ENCODE peak calls at places on chromosomes 16 and 17, in five cellular contexts. U, X, Z, I and N are unnamed samples.

GRCh38 chr17:72969293-72969692 is 123.2 kb downstream of the SLC39A11 start:
- DNase-seq in U (no peak), X (no peak), Z (no peak), I (no peak), N (no peak)

GRCh38 chr17:60089097-60089844 is 10.6 kb upstream of the HEATR6 start:
- DNase-seq in U (no peak), X (no peak), Z (no peak), I (no peak), N (no peak)

GRCh38 chr17:28276011-28276410 is 43.0 kb upstream of the TMEM97 start:
- DNase-seq in U (no peak), X (no peak), Z (no peak), I (no peak), N (no peak)

GRCh38 chr17:80855968-80856862 is 135.4 kb upstream of the CHMP6 start:
- DNase-seq in U (no peak), X (peak), Z (peak), I (peak), N (peak)

GRCh38 chr17:66724581-66725341 is 110.2 kb upstream of the CACNG5 start:
- DNase-seq in U (no peak), X (peak), Z (no peak), I (no peak), N (peak)

GRCh38 chr17:77995146-77995852 is 36.8 kb downstream of the TNRC6C start:
- DNase-seq in U (no peak), X (no peak), Z (no peak), I (no peak), N (no peak)

GRCh38 chr16:64629622-64630021 is 492.2 kb downstream of the CDH11 start:
- DNase-seq in U (no peak), X (peak), Z (no peak), I (no peak), N (no peak)

GRCh38 chr17:42679001-42679491 is 2.3 kb upstream of the PLEKHH3 start:
- DNase-seq in U (peak), X (peak), Z (no peak), I (peak), N (no peak)

GRCh38 chr17:38628441-38628840 is 22.7 kb upstream of the SRCIN1 start:
- DNase-seq in U (no peak), X (peak), Z (peak), I (peak), N (no peak)

GRCh38 chr16:72198021-72198420 is 26.1 kb upstream of the PMFBP1 start:
- DNase-seq in U (no peak), X (peak), Z (no peak), I (no peak), N (peak)

GRCh38 chr16:1287982-1288670 is 21.3 kb upstream of the UBE2I start:
- DNase-seq in U (no peak), X (peak), Z (no peak), I (no peak), N (no peak)

GRCh38 chr17:39601010-39601597 is 6.6 kb downstream of the NEUROD2 start:
- DNase-seq in U (no peak), X (no peak), Z (no peak), I (no peak), N (no peak)

GRCh38 chr16:12153662-12154061 is 177.1 kb downstream of the SNX29 start:
- DNase-seq in U (no peak), X (no peak), Z (no peak), I (no peak), N (no peak)

GRCh38 chr17:71959129-71959528 is 161.7 kb upstream of the SOX9 start:
- DNase-seq in U (no peak), X (peak), Z (peak), I (no peak), N (no peak)
- TF ChIP-seq CTCF in U (peak), X (peak), Z (peak), I (peak), N (peak)

DNA sequence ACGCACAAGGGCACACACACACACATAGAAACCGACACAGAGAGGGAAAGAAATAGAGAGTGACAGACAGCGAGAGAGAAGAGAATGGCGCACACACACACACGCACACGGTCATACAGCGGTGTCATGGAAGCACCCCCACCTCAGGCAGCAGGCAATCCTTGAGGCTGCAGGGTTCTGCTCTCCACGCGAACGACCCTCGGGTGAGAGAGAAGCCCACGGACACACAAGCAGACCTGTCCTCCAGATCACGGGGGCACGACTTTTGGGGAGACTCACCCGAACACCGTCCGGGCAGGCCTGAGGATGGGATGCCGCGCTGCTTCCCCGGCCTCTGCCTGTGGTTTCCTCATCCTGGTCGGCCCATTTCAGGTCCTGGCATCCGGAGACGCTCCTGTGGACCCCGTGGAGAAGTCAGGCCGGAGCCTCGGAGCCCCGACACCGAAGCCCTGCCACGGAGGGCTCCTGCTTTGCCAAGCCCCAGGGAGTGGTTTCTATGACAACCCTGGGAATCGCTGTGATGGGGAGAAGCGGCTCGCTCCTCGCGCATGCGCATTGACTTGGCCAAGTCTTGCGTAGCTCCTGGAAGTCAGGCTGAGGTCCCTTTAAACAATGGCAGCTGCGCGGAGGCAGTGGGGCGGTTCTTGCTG is 118.2 kb upstream of the KCNJ18 start:
- DNase-seq in U (peak), X (peak), Z (no peak), I (peak), N (peak)
- H3K4me3 ChIP-seq in U (peak), X (peak), Z (no peak), I (no peak), N (peak)

GRCh38 chr17:17485420-17485819 is 8.6 kb downstream of the MED9 start:
- DNase-seq in U (no peak), X (no peak), Z (no peak), I (no peak), N (no peak)
- TF ChIP-seq CTCF in U (no peak), X (no peak), Z (no peak), I (no peak), N (no peak)

GRCh38 chr16:4391635-4392381 is 20.2 kb downstream of the VASN start:
- DNase-seq in U (no peak), X (no peak), Z (no peak), I (no peak), N (no peak)
- H3K4me3 ChIP-seq in U (no peak), X (no peak), Z (no peak), I (no peak), N (no peak)

GRCh38 chr17:37358830-37359681 is 16.7 kb upstream of the C17orf78 start:
- DNase-seq in U (peak), X (peak), Z (peak), I (peak), N (peak)
- TF ChIP-seq CTCF in U (peak), X (peak), Z (no peak), I (no peak), N (no peak)

GRCh38 chr16:87065781-87066694 is 251.2 kb downstream of the C16orf95 start:
- DNase-seq in U (no peak), X (no peak), Z (no peak), I (no peak), N (no peak)

GRCh38 chr16:87066695-87067556 is 250.3 kb downstream of the C16orf95 start:
- DNase-seq in U (no peak), X (no peak), Z (no peak), I (no peak), N (no peak)

GRCh38 chr16:87062569-87063442 is 254.4 kb downstream of the C16orf95 start:
- DNase-seq in U (no peak), X (peak), Z (peak), I (peak), N (peak)

GRCh38 chr16:87063543-87063942 is 253.6 kb downstream of the C16orf95 start:
- DNase-seq in U (no peak), X (no peak), Z (no peak), I (no peak), N (no peak)

DNA sequence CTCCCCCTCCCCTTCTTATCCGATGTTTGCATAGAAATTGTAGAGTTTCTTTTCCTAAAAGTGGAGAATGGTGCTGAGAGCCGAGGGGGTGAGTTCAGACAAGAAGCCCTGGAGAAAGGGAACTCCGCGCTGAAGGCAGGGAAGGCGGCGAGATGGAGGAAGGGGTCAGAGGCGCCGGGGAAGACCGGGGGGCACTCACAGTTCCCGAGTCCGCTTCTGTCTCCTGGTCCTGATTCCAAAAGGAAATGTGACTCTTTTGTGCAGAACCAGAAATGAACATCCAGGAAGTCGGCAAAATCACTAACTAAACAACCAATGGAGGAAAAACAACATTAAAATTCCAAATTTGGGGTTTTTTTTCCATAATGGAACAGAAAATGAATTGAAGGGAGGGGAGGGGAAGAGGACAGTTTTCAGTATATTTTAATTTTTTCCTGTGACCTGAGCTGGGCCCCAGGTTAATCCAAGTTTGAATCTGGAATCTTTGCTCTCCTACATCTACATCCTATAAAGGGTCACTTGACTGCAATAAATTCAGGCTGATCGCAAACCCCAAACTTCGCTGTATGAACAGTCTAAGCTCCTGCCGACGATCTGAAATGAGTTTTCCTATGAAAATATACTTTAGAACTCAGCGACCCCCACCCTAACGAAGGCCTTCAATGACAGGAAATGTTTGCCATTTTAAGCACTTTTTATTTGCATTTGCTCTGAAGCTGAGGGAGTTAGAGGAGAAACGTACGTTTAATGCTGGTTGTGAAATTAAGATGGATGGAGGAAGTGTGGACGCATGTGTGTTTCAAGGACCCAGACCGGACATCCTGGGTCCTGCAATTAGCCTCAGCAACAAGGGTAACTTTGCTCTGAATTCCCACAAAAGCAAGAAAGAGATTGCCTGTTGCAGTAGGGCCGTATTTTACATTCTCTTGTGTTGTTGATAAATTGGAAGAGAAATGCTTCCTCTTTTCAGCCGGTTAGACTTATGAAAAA is 252.2 kb downstream of the C16orf95 start:
- DNase-seq in U (no peak), X (no peak), Z (no peak), I (no peak), N (no peak)
- H3K4me3 ChIP-seq in U (no peak), X (no peak), Z (no peak), I (no peak), N (no peak)

GRCh38 chr17:1203967-1204291 is 24.1 kb upstream of the ABR start:
- DNase-seq in U (no peak), X (no peak), Z (no peak), I (no peak), N (no peak)
- TF ChIP-seq CTCF in U (no peak), X (no peak), Z (no peak), I (no peak), N (no peak)

GRCh38 chr16:50694206-50694605 is 800 bp downstream of the NOD2 start:
- DNase-seq in U (no peak), X (no peak), Z (no peak), I (no peak), N (no peak)
- H3K4me3 ChIP-seq in U (peak), X (no peak), Z (peak), I (no peak), N (no peak)

GRCh38 chr17:13576661-13577526 is 24.8 kb downstream of the HS3ST3A1 start:
- DNase-seq in U (no peak), X (no peak), Z (peak), I (no peak), N (no peak)
- TF ChIP-seq CTCF in U (no peak), X (no peak), Z (peak), I (peak), N (no peak)